ENCODE peak calls at places on chromosomes 16 and 17, in seven cellular contexts. X, F, S, O, M, N and Y are unnamed samples.

GRCh38 chr16:58426095-58426494 is 33.8 kb downstream of the GINS3 start:
- DNase-seq in X (peak), F (no peak), S (peak), O (no peak), M (no peak), N (no peak), Y (no peak)

GRCh38 chr16:57361384-57361783 is 2.8 kb downstream of the CCL22 start:
- DNase-seq in X (no peak), F (peak), S (no peak), O (no peak), M (no peak), N (no peak), Y (peak)

GRCh38 chr17:41263212-41263611 is 2.0 kb upstream of the KRTAP9-6 start:
- DNase-seq in X (no peak), F (no peak), S (no peak), O (no peak), M (no peak), N (no peak), Y (no peak)

GRCh38 chr16:66933776-66934137 is 445 bp downstream of the CIAO2B start:
- DNase-seq in X (no peak), F (no peak), S (no peak), O (no peak), M (no peak), N (no peak), Y (no peak)

GRCh38 chr17:80035687-80035936 is at the start of gene TBC1D16:
- DNase-seq in X (no peak), F (no peak), S (no peak), O (no peak), M (no peak), N (no peak), Y (no peak)

GRCh38 chr17:38896373-38896954 is 26.6 kb downstream of the LASP1 start:
- DNase-seq in X (no peak), F (no peak), S (no peak), O (no peak), M (no peak), N (no peak), Y (no peak)

GRCh38 chr16:69188716-69189115 is 1.8 kb downstream of the SNTB2 start:
- DNase-seq in X (no peak), F (no peak), S (no peak), O (no peak), M (peak), N (no peak), Y (peak)

GRCh38 chr16:75301804-75302203 is 50.4 kb upstream of the BCAR1 start:
- DNase-seq in X (no peak), F (no peak), S (no peak), O (no peak), M (no peak), N (no peak), Y (no peak)

GRCh38 chr17:59972778-59973177 is 8.2 kb upstream of the RNFT1 start:
- DNase-seq in X (no peak), F (no peak), S (no peak), O (peak), M (no peak), N (no peak), Y (no peak)

GRCh38 chr16:83689385-83689831 is 118.4 kb upstream of the HSBP1 start:
- DNase-seq in X (no peak), F (no peak), S (no peak), O (peak), M (peak), N (peak), Y (no peak)

GRCh38 chr16:77564791-77565390 is 130.1 kb upstream of the ADAMTS18 start:
- DNase-seq in X (no peak), F (no peak), S (no peak), O (peak), M (peak), N (no peak), Y (no peak)

GRCh38 chr16:11408261-11408660 is 63.0 kb downstream of the RMI2 start:
- DNase-seq in X (no peak), F (no peak), S (no peak), O (no peak), M (no peak), N (no peak), Y (no peak)

GRCh38 chr16:21263640-21264211 is 14.4 kb downstream of the CRYM start:
- DNase-seq in X (no peak), F (no peak), S (no peak), O (no peak), M (no peak), N (peak), Y (no peak)

GRCh38 chr16:24988137-24988535 is 27.0 kb downstream of the ARHGAP17 start:
- DNase-seq in X (no peak), F (no peak), S (no peak), O (peak), M (peak), N (no peak), Y (no peak)

GRCh38 chr16:78005881-78006280 is 16.5 kb upstream of the CLEC3A start:
- DNase-seq in X (no peak), F (no peak), S (no peak), O (no peak), M (no peak), N (no peak), Y (no peak)

GRCh38 chr16:88295526-88296436 is 87.0 kb upstream of the ZNF469 start:
- DNase-seq in X (no peak), F (no peak), S (no peak), O (no peak), M (no peak), N (no peak), Y (no peak)

GRCh38 chr16:75379911-75380847 is 53.1 kb downstream of the CFDP1 start:
- DNase-seq in X (no peak), F (no peak), S (peak), O (peak), M (no peak), N (no peak), Y (no peak)

GRCh38 chr16:27281285-27281684 is 12.7 kb upstream of the NSMCE1 start:
- DNase-seq in X (no peak), F (no peak), S (no peak), O (no peak), M (no peak), N (no peak), Y (no peak)

GRCh38 chr16:48030926-48031325 is 124.9 kb downstream of the ABCC12 start:
- DNase-seq in X (no peak), F (no peak), S (no peak), O (no peak), M (no peak), N (no peak), Y (no peak)

GRCh38 chr16:28131210-28131609 is 67.7 kb upstream of the GSG1L start:
- DNase-seq in X (no peak), F (no peak), S (no peak), O (no peak), M (no peak), N (no peak), Y (no peak)

GRCh38 chr16:25912321-25912720 is 220.6 kb downstream of the HS3ST4 start:
- DNase-seq in X (no peak), F (no peak), S (no peak), O (no peak), M (no peak), N (no peak), Y (no peak)

GRCh38 chr17:70168044-70168978 is 1.0 kb upstream of the KCNJ2 start:
- DNase-seq in X (peak), F (no peak), S (peak), O (peak), M (peak), N (peak), Y (peak)

GRCh38 chr17:15777717-15778116 is 45.6 kb downstream of the TBC1D26 start:
- DNase-seq in X (no peak), F (no peak), S (no peak), O (no peak), M (no peak), N (no peak), Y (no peak)

GRCh38 chr17:55144518-55144917 is 120.2 kb upstream of the HLF start:
- DNase-seq in X (no peak), F (no peak), S (no peak), O (no peak), M (no peak), N (no peak), Y (no peak)

GRCh38 chr16:70662991-70663523 is 16.7 kb downstream of the IL34 start:
- DNase-seq in X (no peak), F (no peak), S (no peak), O (no peak), M (no peak), N (no peak), Y (no peak)

GRCh38 chr16:6689643-6690042 is 643.0 kb upstream of the RBFOX1 start:
- DNase-seq in X (no peak), F (no peak), S (no peak), O (no peak), M (no peak), N (no peak), Y (no peak)

GRCh38 chr17:29078183-29079045 is 35.5 kb downstream of the PIPOX start:
- DNase-seq in X (no peak), F (peak), S (no peak), O (peak), M (peak), N (no peak), Y (no peak)

GRCh38 chr16:61391835-61392234 is 644.4 kb downstream of the CDH8 start:
- DNase-seq in X (no peak), F (no peak), S (no peak), O (no peak), M (no peak), N (no peak), Y (no peak)

GRCh38 chr16:78596996-78597422 is 497.6 kb downstream of the WWOX start:
- DNase-seq in X (no peak), F (no peak), S (no peak), O (no peak), M (no peak), N (no peak), Y (no peak)

GRCh38 chr16:13316008-13316407 is 414.6 kb downstream of the SHISA9 start:
- DNase-seq in X (no peak), F (peak), S (no peak), O (peak), M (peak), N (no peak), Y (no peak)

GRCh38 chr16:1987198-1987597 is 2.6 kb upstream of the SYNGR3 start:
- DNase-seq in X (no peak), F (no peak), S (no peak), O (no peak), M (no peak), N (no peak), Y (no peak)

GRCh38 chr17:6660101-6660500 is 8.5 kb downstream of the C17orf100 start:
- DNase-seq in X (no peak), F (no peak), S (no peak), O (no peak), M (no peak), N (no peak), Y (no peak)

GRCh38 chr17:725746-726145 is 6.7 kb upstream of the TLCD3A start:
- DNase-seq in X (no peak), F (no peak), S (no peak), O (no peak), M (no peak), N (no peak), Y (no peak)

GRCh38 chr17:82674656-82675475 is 23.6 kb downstream of the RAB40B start:
- DNase-seq in X (no peak), F (no peak), S (no peak), O (no peak), M (no peak), N (no peak), Y (peak)

GRCh38 chr17:56114469-56114868 is 38.8 kb upstream of the ANKFN1 start:
- DNase-seq in X (no peak), F (no peak), S (no peak), O (no peak), M (no peak), N (no peak), Y (no peak)

GRCh38 chr17:74213897-74214386 is 571 bp downstream of the TTYH2 start:
- DNase-seq in X (no peak), F (no peak), S (no peak), O (no peak), M (no peak), N (no peak), Y (no peak)

GRCh38 chr16:30924086-30924714 is 828 bp downstream of the FBXL19 start:
- DNase-seq in X (no peak), F (no peak), S (no peak), O (no peak), M (no peak), N (no peak), Y (peak)
- H3K4me3 ChIP-seq in X (peak), F (peak), S (peak), O (peak), M (peak), N (peak), Y (peak)

DNA sequence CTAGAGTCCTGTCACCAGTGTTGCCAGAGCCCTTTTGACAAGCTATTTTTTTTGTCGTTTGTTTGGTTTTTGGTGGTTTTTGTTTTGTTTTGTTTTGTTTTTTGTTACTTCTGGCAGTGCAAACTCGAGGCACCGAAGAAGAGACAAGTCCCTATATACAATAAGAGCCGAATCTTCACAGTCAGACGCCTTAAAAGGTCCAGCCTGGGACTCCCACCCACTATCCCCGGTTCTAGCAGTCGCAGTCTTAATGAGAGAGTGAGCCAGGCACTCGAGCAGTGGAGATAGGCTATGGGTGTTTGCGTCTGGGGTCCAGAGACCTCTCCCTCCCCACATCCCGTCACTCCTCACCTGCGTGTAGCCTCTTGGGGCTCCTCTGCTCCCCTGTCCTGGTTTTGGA is 1.9 kb downstream of the OR1F1 start:
- DNase-seq in X (no peak), F (no peak), S (no peak), O (no peak), M (no peak), N (no peak), Y (no peak)
- TF ChIP-seq CTCF in X (no peak), F (no peak), S (no peak), O (no peak), M (no peak), N (no peak), Y (no peak)

GRCh38 chr17:72311004-72311403 is 190.2 kb downstream of the SOX9 start:
- DNase-seq in X (no peak), F (no peak), S (no peak), O (no peak), M (no peak), N (no peak), Y (no peak)
- H3K4me3 ChIP-seq in X (no peak), F (no peak), S (no peak), O (no peak), M (no peak), N (no peak), Y (no peak)

GRCh38 chr16:87053016-87053982 is 263.9 kb downstream of the C16orf95 start:
- DNase-seq in X (no peak), F (no peak), S (no peak), O (no peak), M (no peak), N (no peak), Y (no peak)
- TF ChIP-seq CTCF in X (peak), F (no peak), S (no peak), O (peak), M (no peak), N (peak), Y (no peak)

DNA sequence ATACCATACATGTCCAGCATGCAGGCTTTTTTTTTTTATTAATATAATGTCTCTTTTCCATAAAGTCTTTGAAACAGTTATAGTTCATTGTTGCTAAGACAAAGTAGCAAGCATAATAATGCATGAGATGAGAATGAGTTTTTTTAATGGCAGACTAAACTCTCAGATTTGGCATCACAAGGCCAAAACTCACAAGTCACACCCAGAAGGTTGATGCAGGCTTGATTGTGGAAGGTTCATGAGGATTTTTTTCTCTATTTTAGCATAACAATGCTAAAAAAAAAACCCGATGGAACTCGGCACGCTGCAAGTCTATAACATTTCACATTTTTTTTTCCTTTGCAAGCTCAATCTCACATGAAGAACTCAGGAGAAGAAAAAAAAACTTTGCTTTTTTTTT is 2.8 kb downstream of the MAF start:
- DNase-seq in X (no peak), F (no peak), S (no peak), O (no peak), M (no peak), N (no peak), Y (no peak)
- H3K4me3 ChIP-seq in X (peak), F (no peak), S (peak), O (peak), M (peak), N (no peak), Y (peak)

GRCh38 chr17:37432671-37433070 is 26.0 kb downstream of the TADA2A start:
- DNase-seq in X (no peak), F (no peak), S (no peak), O (no peak), M (no peak), N (no peak), Y (no peak)

GRCh38 chr17:37440424-37440823 is 33.7 kb downstream of the TADA2A start:
- DNase-seq in X (no peak), F (no peak), S (no peak), O (no peak), M (no peak), N (no peak), Y (no peak)

DNA sequence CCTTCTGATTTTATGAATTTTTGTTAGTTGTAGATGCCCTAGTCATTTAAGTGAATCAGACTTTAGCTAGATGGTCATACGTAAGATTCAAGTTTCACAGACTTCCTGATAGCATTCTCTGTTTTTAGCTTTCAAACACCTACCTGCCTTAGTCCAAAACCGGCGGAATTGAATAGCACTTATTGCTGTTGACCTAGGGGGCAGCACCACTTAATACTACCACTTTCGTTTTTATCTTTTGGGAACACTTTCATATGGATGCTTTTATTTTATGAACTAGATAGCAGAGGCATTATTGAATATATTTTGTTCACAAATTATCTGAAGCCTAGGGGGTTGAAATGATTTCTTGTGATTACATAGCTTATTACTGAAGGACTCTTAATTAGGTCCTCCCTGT is 31.5 kb downstream of the TADA2A start:
- DNase-seq in X (no peak), F (no peak), S (no peak), O (no peak), M (no peak), N (no peak), Y (no peak)
- TF ChIP-seq CTCF in X (no peak), F (peak), S (no peak), O (peak), M (no peak), N (peak), Y (no peak)

GRCh38 chr17:48038687-48039086 is 1.1 kb upstream of the COPZ2 start:
- DNase-seq in X (no peak), F (no peak), S (no peak), O (no peak), M (no peak), N (no peak), Y (no peak)

GRCh38 chr17:48036693-48037035 is 933 bp downstream of the COPZ2 start:
- DNase-seq in X (peak), F (no peak), S (no peak), O (no peak), M (no peak), N (no peak), Y (no peak)

GRCh38 chr17:48037036-48037881 is at the start of gene COPZ2:
- DNase-seq in X (peak), F (no peak), S (peak), O (peak), M (no peak), N (no peak), Y (no peak)

GRCh38 chr17:48043171-48043570 is 5.0 kb upstream of the NFE2L1 start:
- DNase-seq in X (no peak), F (no peak), S (no peak), O (no peak), M (no peak), N (no peak), Y (no peak)

GRCh38 chr17:48037924-48038323 is 327 bp upstream of the COPZ2 start:
- DNase-seq in X (no peak), F (no peak), S (no peak), O (no peak), M (no peak), N (no peak), Y (no peak)
- H3K4me3 ChIP-seq in X (peak), F (peak), S (peak), O (peak), M (peak), N (peak), Y (peak)

GRCh38 chr17:39939588-39940419 is 12.3 kb downstream of the LRRC3C start:
- DNase-seq in X (peak), F (no peak), S (no peak), O (peak), M (peak), N (peak), Y (no peak)
- TF ChIP-seq CTCF in X (peak), F (peak), S (peak), O (peak), M (peak), N (peak), Y (no peak)

GRCh38 chr17:50533720-50534148 is 1.2 kb downstream of the EPN3 start:
- DNase-seq in X (peak), F (peak), S (peak), O (peak), M (no peak), N (no peak), Y (no peak)
- H3K4me3 ChIP-seq in X (peak), F (peak), S (peak), O (no peak), M (no peak), N (no peak), Y (peak)